ENCODE peak calls at places on chromosomes 7 and 10, in seven cellular contexts. M, E, W, I, P, Q and U are unnamed samples.

GRCh38 chr10:4191354-4191753 is 406.3 kb upstream of the KLF6 start:
- DNase-seq in Q (no peak), I (no peak), W (no peak), P (peak), M (no peak), E (no peak), U (no peak)

GRCh38 chr10:71074176-71074755 is 138.1 kb upstream of the UNC5B start:
- DNase-seq in I (no peak), Q (no peak), E (no peak), P (peak), M (no peak), W (no peak), U (no peak)

GRCh38 chr7:68734431-68734830 is 863.8 kb upstream of the AUTS2 start:
- DNase-seq in W (no peak), E (no peak), Q (no peak), M (no peak), P (no peak), I (no peak), U (no peak)

GRCh38 chr10:77508076-77508475 is 129.5 kb downstream of the KCNMA1 start:
- DNase-seq in Q (no peak), P (no peak), W (no peak), E (no peak), M (no peak), I (no peak), U (no peak)

GRCh38 chr10:29431711-29432110 is 142.8 kb downstream of the LYZL1 start:
- DNase-seq in Q (no peak), E (no peak), M (no peak), P (no peak), W (no peak), I (no peak), U (no peak)

GRCh38 chr10:99345350-99345749 is 16.2 kb downstream of the CNNM1 start:
- DNase-seq in Q (no peak), E (no peak), I (no peak), P (peak), W (no peak), M (no peak), U (no peak)

GRCh38 chr7:2652736-2653060 is 20.9 kb downstream of the TTYH3 start:
- DNase-seq in M (no peak), Q (no peak), W (no peak), P (no peak), I (no peak), E (no peak), U (no peak)

GRCh38 chr7:6392712-6393666 is 54.8 kb downstream of the DAGLB start:
- DNase-seq in M (peak), W (no peak), I (peak), Q (peak), P (peak), E (no peak), U (no peak)

GRCh38 chr10:83346216-83346910 is 792.9 kb upstream of the GHITM start:
- DNase-seq in M (no peak), P (peak), W (no peak), E (no peak), Q (no peak), I (no peak), U (no peak)

GRCh38 chr7:74267756-74268565 is 13.8 kb upstream of the RFC2 start:
- DNase-seq in M (no peak), P (no peak), I (no peak), E (no peak), W (no peak), Q (no peak), U (no peak)

GRCh38 chr10:70820976-70821750 is 5.4 kb downstream of the SGPL1 start:
- DNase-seq in I (no peak), P (peak), W (no peak), Q (no peak), M (no peak), E (peak), U (no peak)

GRCh38 chr7:141697211-141697871 is 4.6 kb downstream of the DENND11 start:
- DNase-seq in E (no peak), W (no peak), I (no peak), M (no peak), P (peak), Q (no peak), U (no peak)

GRCh38 chr10:118901409-118901808 is 128.1 kb upstream of the NANOS1 start:
- DNase-seq in Q (no peak), I (no peak), W (no peak), E (peak), M (no peak), P (no peak), U (no peak)

GRCh38 chr10:133236411-133237240 is 1.0 kb upstream of the VENTX start:
- DNase-seq in Q (no peak), P (no peak), I (no peak), E (peak), M (no peak), W (no peak), U (no peak)

GRCh38 chr10:14422431-14422830 is 91.7 kb upstream of the FRMD4A start:
- DNase-seq in W (no peak), Q (no peak), M (no peak), E (no peak), P (no peak), I (no peak), U (no peak)

GRCh38 chr10:43461950-43462349 is 25.0 kb downstream of the ZNF487 start:
- DNase-seq in E (peak), Q (peak), P (peak), W (no peak), M (peak), I (peak), U (no peak)

DNA sequence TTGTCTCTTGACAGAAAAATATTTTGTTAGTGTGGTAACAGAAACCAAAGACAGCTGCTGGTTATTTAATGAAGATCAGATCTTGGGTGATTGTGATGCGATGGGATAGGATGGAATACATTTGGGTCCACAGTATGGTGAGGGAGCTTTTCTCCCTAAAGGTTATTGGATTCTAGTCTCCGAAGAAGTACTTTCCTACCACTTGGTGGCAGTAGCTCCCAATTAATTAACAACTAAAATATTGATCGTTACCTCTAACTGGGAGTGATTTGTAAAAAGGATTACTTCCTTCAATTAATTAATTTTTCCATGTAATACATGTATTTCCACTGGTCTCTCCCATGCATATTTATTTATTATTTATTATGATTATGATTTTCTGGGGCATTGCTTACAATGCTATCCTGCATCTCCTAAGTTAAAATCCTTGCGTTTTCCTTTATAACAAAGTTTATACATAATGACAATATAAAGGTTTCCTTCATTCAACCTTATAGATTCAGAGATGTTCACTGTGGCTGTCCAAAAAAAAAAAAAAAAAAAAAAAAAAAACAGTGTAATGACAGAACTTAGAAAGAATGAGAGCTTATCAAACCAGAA is 25.6 kb downstream of the TMEM196 start:
- DNase-seq in P (peak), Q (no peak), I (peak), W (no peak), M (no peak), E (peak), U (no peak)
- TF ChIP-seq CTCF in P (peak), Q (peak), I (peak), W (peak), M (peak), E (peak), U (no peak)

DNA sequence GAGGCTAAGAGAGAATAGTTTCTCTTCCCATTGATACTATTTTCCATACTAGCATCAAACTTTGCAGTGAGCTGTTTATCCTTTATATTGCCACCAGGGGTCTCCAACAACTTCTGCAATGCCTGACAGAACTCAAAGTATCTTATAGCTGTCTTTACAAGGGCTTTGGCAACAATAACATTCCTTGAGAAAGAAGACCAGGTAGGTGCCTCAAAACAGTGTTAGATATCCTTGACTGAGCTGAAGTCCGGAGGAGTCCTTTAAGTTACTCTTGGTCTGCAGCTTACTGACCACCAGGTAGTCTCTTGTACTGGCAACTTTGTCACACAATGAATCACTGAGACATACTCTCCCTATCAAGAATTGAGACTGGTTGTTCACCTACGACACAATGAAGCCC is 30.0 kb upstream of the TES start:
- DNase-seq in W (no peak), M (peak), P (peak), E (peak), Q (peak), I (peak), U (no peak)
- TF ChIP-seq CTCF in W (peak), M (peak), P (peak), E (peak), Q (peak), I (peak), U (peak)

DNA sequence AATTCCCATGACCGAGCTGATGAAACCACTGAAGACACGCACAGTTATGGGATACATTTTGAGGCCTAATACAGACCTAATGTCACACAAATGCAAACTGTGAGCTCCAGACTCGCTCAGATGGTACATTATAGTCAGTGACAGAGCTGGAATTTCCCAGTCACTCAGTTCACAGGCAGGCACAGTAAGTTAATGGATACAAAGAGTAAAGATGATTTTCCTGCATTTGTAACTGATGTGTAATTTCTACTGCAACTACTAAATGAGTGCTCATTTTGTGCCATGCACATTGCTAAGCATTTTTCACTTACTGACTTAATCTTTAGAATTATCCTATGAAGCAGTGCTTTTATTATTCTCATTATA is 56.5 kb downstream of the ENO4 start:
- DNase-seq in W (no peak), E (no peak), M (no peak), P (no peak), Q (no peak), I (no peak), U (no peak)
- TF ChIP-seq CTCF in W (no peak), E (no peak), M (no peak), P (no peak), Q (no peak), I (no peak), U (no peak)

DNA sequence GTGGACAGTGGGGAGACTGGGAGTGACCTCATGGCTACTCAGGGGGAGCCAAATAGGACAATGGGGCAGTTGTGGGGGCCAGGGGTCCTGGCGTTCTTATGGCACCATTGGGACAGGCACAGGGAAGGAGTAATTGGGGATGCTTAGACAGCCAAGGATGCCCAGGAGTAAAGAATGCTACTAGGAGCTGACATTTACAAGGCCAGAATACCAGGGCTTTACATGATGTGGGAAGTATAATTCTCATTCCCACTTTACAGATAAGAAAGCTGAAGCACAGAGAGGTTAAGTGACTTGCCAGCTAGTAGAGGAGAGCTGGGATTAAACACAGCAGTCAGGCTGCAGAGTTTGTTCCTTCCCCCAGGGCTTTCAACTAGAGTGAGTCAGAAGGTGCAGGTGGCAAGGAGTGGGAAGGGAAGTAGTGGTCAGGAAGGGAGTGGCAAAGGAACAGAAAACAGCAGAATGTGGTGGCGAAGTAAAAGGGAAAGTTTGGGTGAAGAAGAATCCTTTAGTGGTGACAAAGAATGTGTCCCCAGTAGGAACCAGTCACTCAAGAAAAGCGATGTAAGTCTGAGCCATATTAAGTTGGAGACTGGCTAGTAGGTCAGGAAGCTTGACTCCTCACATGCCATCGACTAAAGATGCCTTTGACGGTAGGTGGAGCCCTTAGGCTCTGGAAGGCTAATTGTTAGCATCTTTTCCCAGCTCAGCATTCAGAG is 32.8 kb downstream of the CPVL start:
- DNase-seq in I (peak), M (peak), E (peak), W (no peak), Q (no peak), P (peak), U (no peak)
- TF ChIP-seq CTCF in I (peak), M (no peak), E (peak), W (no peak), Q (peak), P (peak), U (no peak)

DNA sequence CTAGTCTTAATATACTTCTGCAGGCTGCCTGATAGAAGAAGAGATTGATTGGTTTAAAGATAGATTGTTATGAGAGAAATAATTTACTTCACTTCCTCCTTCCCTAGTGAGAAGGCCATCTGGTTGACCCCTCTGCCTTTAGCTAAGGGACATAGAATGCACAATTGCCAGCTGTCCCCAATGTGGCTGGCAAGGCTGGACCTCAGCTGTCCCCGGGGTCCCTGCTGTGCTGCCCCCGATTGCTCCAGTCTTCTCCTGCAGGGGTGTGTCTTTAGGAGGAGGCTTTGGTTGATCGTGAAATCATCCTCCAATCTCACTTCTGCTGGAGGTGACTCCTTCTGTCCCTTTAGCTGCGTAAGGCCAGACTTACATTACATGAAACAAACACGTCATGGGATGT is 388.5 kb downstream of the DPP6 start:
- DNase-seq in P (no peak), E (no peak), W (no peak), M (no peak), I (no peak), Q (no peak), U (no peak)
- TF ChIP-seq CTCF in P (no peak), E (no peak), W (no peak), M (no peak), I (no peak), Q (no peak), U (no peak)

DNA sequence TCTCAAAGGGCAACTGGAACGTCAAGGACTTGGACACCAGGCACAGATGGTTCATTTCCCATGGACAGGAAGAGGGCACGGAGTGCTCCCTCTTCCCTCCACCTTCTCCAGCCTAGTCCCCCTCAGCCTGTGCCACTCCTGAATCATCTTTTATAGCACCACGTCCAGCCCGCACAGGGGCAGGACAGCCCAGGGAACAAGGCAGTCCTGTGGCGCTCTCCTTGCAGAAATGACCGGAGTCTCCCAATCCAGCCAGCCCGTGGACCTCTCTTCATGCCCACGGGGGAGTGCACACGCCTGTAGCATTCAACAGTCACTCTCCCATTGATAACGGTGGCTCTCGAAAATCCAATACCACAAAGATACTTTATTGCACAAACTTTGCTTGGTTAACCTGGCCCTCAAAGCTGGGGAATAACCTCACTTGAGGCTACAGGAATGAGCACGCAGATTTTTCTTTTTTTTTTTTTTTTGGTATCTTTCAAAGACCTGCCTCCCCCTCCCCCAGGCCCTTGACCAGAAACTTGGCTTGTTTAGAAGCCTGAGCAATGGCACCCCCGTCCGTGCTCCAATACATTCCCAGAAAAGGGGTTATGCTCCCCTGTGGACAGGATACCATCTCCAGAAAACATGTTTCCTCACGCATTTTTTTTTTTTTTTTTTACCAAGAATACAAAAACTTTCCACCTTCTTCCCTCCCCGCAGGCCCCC is 728 bp downstream of the PRKCQ start:
- DNase-seq in M (peak), I (no peak), E (peak), W (no peak), P (no peak), Q (no peak), U (no peak)
- TF ChIP-seq CTCF in M (no peak), I (no peak), E (no peak), W (no peak), P (no peak), Q (no peak), U (no peak)

DNA sequence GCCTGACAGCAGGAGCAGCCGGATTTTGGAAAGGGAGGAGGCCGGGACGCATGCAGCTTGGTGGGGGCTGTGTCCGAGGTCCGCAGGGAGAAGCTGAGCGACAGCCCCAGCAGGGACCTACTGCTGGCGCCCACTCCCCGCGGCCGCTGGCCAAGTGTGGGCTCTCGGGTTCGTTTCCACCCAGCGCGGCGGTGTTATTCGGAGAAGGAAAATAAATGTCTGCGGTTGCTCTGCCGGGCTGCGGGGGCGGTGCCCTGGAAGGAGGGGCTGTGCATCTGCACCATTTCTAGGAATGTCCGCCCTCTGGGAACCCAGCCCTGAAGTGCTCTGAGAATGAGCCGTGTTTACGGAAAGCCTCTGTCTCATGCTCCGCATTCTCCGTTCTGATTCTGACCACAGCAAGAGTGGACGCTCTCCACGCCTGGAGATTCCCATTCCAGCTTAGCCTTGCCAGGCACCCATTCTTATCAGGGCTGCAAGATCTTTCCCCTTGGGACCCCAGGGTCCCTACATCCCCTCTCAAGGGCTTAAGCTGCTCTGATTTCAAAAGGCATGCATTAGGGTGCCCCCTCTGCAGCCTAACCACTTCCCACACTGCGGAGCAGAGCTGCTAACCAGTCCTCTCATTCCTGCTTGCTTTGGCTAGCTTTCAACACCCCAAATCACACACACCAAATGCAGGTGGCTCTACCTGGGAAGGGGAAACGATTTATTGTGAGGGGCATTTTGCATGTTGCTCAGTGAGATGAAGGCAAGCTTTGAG is 256.6 kb upstream of the GLI3 start:
- DNase-seq in Q (peak), W (no peak), P (peak), M (peak), I (no peak), E (peak), U (peak)
- TF ChIP-seq CTCF in Q (no peak), W (no peak), P (no peak), M (no peak), I (no peak), E (no peak), U (no peak)